ENCODE peak calls at places on chromosomes 1 and 21, in seven cellular contexts. G is IMR-90, X is AG09309, L is GM06990, E is body of pancreas, Z is adrenal gland, R is OCI-LY7. C is an unnamed sample.

GRCh38 chr1:235015291-235015990 is 113.2 kb downstream of the TOMM20 start:
- DNase-seq in E (no peak), G (no peak), X (no peak), L (peak), R (no peak), Z (no peak), C (no peak)

GRCh38 chr1:8545078-8545477 is 227.2 kb downstream of the SLC45A1 start:
- DNase-seq in Z (no peak), X (no peak), R (peak), L (no peak), E (no peak), G (peak), C (no peak)

GRCh38 chr1:30106125-30106524 is 617.3 kb downstream of the MATN1 start:
- DNase-seq in E (peak), R (peak), Z (no peak), X (no peak), L (no peak), G (peak), C (no peak)

GRCh38 chr1:15236226-15237145 is 10.5 kb upstream of the FHAD1 start:
- DNase-seq in E (no peak), G (no peak), L (no peak), X (no peak), Z (no peak), R (no peak), C (no peak)

GRCh38 chr1:39044762-39045161 is 18.6 kb downstream of the NDUFS5 start:
- DNase-seq in R (no peak), L (no peak), X (no peak), E (no peak), Z (no peak), G (no peak), C (no peak)

GRCh38 chr1:228305721-228306152 is 97.9 kb downstream of the OBSCN start:
- DNase-seq in L (no peak), Z (peak), G (no peak), X (no peak), R (no peak), E (no peak), C (no peak)

GRCh38 chr1:216600730-216601426 is 122.4 kb downstream of the ESRRG start:
- DNase-seq in R (no peak), E (peak), G (peak), L (peak), X (peak), Z (peak), C (peak)

GRCh38 chr1:163275222-163275621 is 46.5 kb upstream of the NUF2 start:
- DNase-seq in L (no peak), X (no peak), G (peak), R (no peak), E (no peak), Z (no peak), C (peak)

GRCh38 chr21:40516336-40516735 is 330.6 kb downstream of the DSCAM start:
- DNase-seq in X (no peak), E (peak), G (no peak), Z (peak), R (no peak), L (no peak), C (no peak)

GRCh38 chr1:226634156-226634588 is 85.6 kb downstream of the STUM start:
- DNase-seq in X (no peak), G (peak), R (peak), E (peak), Z (peak), L (peak), C (peak)

GRCh38 chr1:31798433-31799195 is 17.2 kb downstream of the SPOCD1 start:
- DNase-seq in X (peak), R (no peak), L (no peak), G (peak), E (no peak), Z (peak), C (peak)

GRCh38 chr1:111222308-111223125 is 5.0 kb upstream of the CHI3L2 start:
- DNase-seq in X (no peak), E (peak), R (peak), G (peak), L (peak), Z (peak), C (peak)

GRCh38 chr1:152162826-152163463 is 3.9 kb upstream of the RPTN start:
- DNase-seq in L (no peak), X (peak), G (peak), E (no peak), R (no peak), Z (no peak), C (peak)

GRCh38 chr1:31218705-31219104 is 21.0 kb downstream of the NKAIN1 start:
- DNase-seq in G (no peak), E (no peak), X (no peak), L (no peak), R (no peak), Z (no peak), C (no peak)

GRCh38 chr1:182855886-182856285 is 16.7 kb downstream of the DHX9 start:
- DNase-seq in R (no peak), Z (no peak), E (no peak), L (no peak), G (no peak), X (no peak), C (no peak)

GRCh38 chr1:6922096-6922931 is 137.1 kb downstream of the CAMTA1 start:
- DNase-seq in E (peak), L (no peak), G (peak), X (peak), Z (peak), R (no peak), C (peak)

GRCh38 chr21:42696026-42696380 is 42.6 kb downstream of the PDE9A start:
- DNase-seq in L (no peak), G (no peak), R (no peak), X (no peak), Z (no peak), E (no peak), C (no peak)

GRCh38 chr1:108871050-108871724 is 5.6 kb upstream of the GPSM2 start:
- DNase-seq in G (no peak), X (no peak), E (no peak), R (no peak), Z (no peak), L (no peak), C (no peak)
- H3K4me3 ChIP-seq in G (no peak), X (no peak), E (no peak), R (no peak), Z (no peak), L (no peak), C (no peak)

DNA sequence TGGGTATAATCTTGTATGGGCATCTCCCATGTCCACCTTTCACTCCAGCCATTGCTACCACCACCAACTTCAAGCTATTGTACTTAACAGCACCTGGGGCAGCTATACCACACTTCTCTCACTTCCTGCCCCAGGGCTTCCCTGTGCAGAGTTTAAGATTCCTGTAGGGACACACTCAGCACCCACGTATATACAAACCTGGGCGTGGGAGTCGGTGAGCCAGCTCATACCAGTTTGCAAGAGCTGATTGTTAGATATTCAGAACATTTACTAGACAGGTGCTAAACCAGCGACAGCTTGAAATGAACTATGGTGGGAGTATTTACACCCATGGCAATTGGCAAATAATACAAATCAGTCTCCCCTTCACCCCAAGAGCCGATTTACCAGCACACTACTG is 114.8 kb upstream of the CSF3R start:
- DNase-seq in E (no peak), X (no peak), G (no peak), R (no peak), Z (no peak), L (no peak), C (no peak)
- TF ChIP-seq CTCF in E (no peak), X (no peak), G (no peak), R (no peak), Z (no peak), L (no peak), C (no peak)

GRCh38 chr1:154418898-154419619 is 13.9 kb downstream of the IL6R start:
- DNase-seq in E (no peak), G (no peak), Z (no peak), L (no peak), R (no peak), X (no peak), C (no peak)
- H3K4me3 ChIP-seq in E (no peak), G (no peak), Z (no peak), L (no peak), R (no peak), X (no peak), C (no peak)

GRCh38 chr1:210125143-210125542 is 107.5 kb upstream of the SERTAD4 start:
- DNase-seq in G (no peak), Z (no peak), L (no peak), X (no peak), R (no peak), E (no peak), C (peak)
- TF ChIP-seq CTCF in G (no peak), Z (no peak), L (no peak), X (no peak), R (no peak), E (no peak), C (no peak)